ENCODE peak calls at places on chromosomes 12 and 14, in four cellular contexts. I, E, M and Q are unnamed samples.

GRCh38 chr12:118290130-118290529 is 82.6 kb downstream of the TAOK3 start:
- DNase-seq in E (no peak), M (no peak), I (no peak), Q (no peak)

GRCh38 chr14:36226164-36226563 is 49.6 kb upstream of the PTCSC3 start:
- DNase-seq in M (no peak), E (no peak), I (no peak), Q (no peak)

GRCh38 chr12:123892853-123893252 is 79.8 kb downstream of the CCDC92 start:
- DNase-seq in E (no peak), I (no peak), M (no peak), Q (no peak)

GRCh38 chr12:75816892-75817291 is 214.7 kb downstream of the PHLDA1 start:
- DNase-seq in M (no peak), I (no peak), E (no peak), Q (no peak)

GRCh38 chr12:113333877-113334785 is 778 bp downstream of the SLC8B1 start:
- DNase-seq in M (no peak), E (no peak), I (no peak), Q (no peak)

GRCh38 chr14:100159865-100160533 is 554 bp upstream of the DEGS2 start:
- DNase-seq in M (no peak), E (no peak), I (peak; percentile 76), Q (no peak)

GRCh38 chr12:40098406-40099145 is 7.3 kb downstream of the SLC2A13 start:
- DNase-seq in E (no peak), I (no peak), M (no peak), Q (no peak)

GRCh38 chr12:120767071-120768024 is 41.7 kb downstream of the ACADS start:
- DNase-seq in M (no peak), E (no peak), I (no peak), Q (no peak)

GRCh38 chr12:66156654-66157053 is 13.1 kb downstream of the TMBIM4 start:
- DNase-seq in M (no peak), I (no peak), E (no peak), Q (no peak)

GRCh38 chr14:81523616-81524015 is 10.0 kb downstream of the SEL1L start:
- DNase-seq in E (no peak), M (no peak), I (no peak), Q (no peak)

GRCh38 chr12:31507966-31508365 is 83.0 kb downstream of the DENND5B start:
- DNase-seq in I (no peak), E (no peak), M (no peak), Q (no peak)

GRCh38 chr12:6772331-6772695 is at the start of gene LAG3:
- DNase-seq in E (no peak), M (peak; percentile 13), I (no peak), Q (no peak)

GRCh38 chr12:6771509-6772330 is 600 bp upstream of the LAG3 start:
- DNase-seq in M (no peak), I (no peak), E (no peak), Q (no peak)

GRCh38 chr12:6770600-6770999 is 1.7 kb upstream of the LAG3 start:
- DNase-seq in M (no peak), E (no peak), I (no peak), Q (no peak)

GRCh38 chr12:6770094-6770493 is 2.2 kb upstream of the LAG3 start:
- DNase-seq in I (no peak), M (no peak), E (no peak), Q (no peak)

DNA sequence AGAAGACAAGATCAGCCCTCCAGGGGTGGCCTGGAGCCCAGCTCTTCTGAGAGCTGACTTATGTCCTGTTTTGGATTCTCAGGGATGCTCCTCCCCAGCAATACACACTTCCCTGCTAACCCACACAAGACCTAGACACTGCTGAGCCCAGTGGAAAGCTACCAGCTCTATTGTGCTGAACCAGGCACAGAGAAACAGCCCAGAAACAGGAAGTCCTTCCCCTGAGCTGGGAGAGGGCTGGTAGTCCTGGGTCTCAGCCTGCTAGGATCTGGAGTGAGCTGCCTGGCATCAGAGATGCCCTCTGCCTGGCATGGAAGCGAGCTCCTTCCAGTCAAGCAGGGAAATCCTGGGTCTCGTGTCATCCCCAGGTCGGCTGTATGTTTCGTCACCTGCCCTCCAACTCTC is 1.2 kb upstream of the LAG3 start:
- DNase-seq in E (no peak), M (no peak), I (no peak), Q (no peak)
- TF ChIP-seq CREB1 in E (no peak), M (no peak), I (no peak), Q (no peak)

GRCh38 chr12:100716949-100717732 is 77.4 kb upstream of the ANO4 start:
- DNase-seq in E (no peak), M (no peak), I (peak; percentile 66), Q (peak; percentile 72)

GRCh38 chr12:100716658-100716948 is 78.0 kb upstream of the ANO4 start:
- DNase-seq in E (no peak), I (peak; percentile 74), M (no peak), Q (no peak)

GRCh38 chr12:100720016-100720654 is 74.4 kb upstream of the ANO4 start:
- DNase-seq in M (no peak), E (no peak), I (no peak), Q (no peak)

GRCh38 chr12:100717733-100718067 is 76.9 kb upstream of the ANO4 start:
- DNase-seq in E (no peak), M (no peak), I (peak; percentile 18), Q (no peak)

DNA sequence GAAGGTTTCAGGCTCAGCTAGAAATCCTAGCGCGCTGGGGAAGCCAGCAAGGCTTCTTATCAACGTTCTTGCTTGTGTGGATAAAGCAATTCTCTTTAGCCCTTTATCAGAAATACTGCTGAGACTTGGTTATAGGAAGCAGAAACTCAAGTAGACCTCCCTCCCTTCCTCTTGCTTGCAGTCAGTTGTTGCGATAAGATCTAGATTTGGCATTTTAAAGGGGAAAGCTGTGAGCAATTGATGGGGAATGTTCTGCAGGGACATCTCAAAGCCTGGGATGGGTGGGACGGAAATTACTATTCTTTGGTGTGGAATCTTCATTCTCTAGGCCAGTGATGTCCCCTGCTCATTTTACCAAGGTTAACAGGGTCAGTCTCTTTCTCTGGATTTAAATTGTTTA is 76.4 kb upstream of the ANO4 start:
- DNase-seq in E (no peak), I (no peak), M (no peak), Q (no peak)
- H3K4me3 ChIP-seq in E (no peak overlapping the region), I (peak overlapping the region; percentile 71), M (no peak overlapping the region), Q (no peak overlapping the region)

GRCh38 chr14:70451874-70452273 is at the start of gene ADAM21:
- DNase-seq in M (no peak), I (no peak), E (no peak), Q (no peak)

GRCh38 chr14:70442750-70443149 is 9.2 kb upstream of the ADAM21 start:
- DNase-seq in E (no peak), M (no peak), I (peak; percentile 29), Q (no peak)

GRCh38 chr14:70448633-70449032 is 3.3 kb upstream of the ADAM21 start:
- DNase-seq in I (no peak), M (no peak), E (peak; percentile 88), Q (no peak)
- TF ChIP-seq CREB1 in I (no peak), M (no peak), E (peak; percentile 44), Q (no peak)

GRCh38 chr14:32121948-32122347 is 44.8 kb downstream of the ARHGAP5 start:
- DNase-seq in I (no peak), E (no peak), M (no peak), Q (no peak)
- H3K4me3 ChIP-seq in I (no peak overlapping the region), E (no peak overlapping the region), M (no peak overlapping the region), Q (no peak overlapping the region)